ENCODE peak calls at places on chromosomes 1 and 21, in five cellular contexts. R is EL; U is stimulated activated naive CD8-positive, alpha-beta T cell treated with anti-CD3 and anti-CD28 coated beads, Interleukin-15, Interleukin-2, amounts not matched to agents 100 U/mL and 50 U/mL, for 24 hours; N is type B pancreatic cell; P is dermis microvascular lymphatic vessel endothelial cell. X is an unnamed sample.

GRCh38 chr1:34162852-34163766 is 1.9 kb downstream of the CSMD2 start:
- DNase-seq in U (peak; percentile 30), R (peak; percentile 76), N (peak; percentile 75), P (peak; percentile 22), X (peak; percentile 89)

GRCh38 chr1:37892151-37893047 is 33.0 kb upstream of the MTF1 start:
- DNase-seq in U (no peak), R (peak; percentile 34), P (no peak), N (no peak), X (peak; percentile 10)

GRCh38 chr1:227776277-227776676 is 39.2 kb upstream of the PRSS38 start:
- DNase-seq in P (no peak), R (peak; percentile 74), U (no peak), N (no peak), X (no peak)

GRCh38 chr1:177307771-177308170 is 137.0 kb downstream of the BRINP2 start:
- DNase-seq in R (no peak), N (no peak), U (no peak), P (no peak), X (no peak)

GRCh38 chr1:87131809-87132663 is 196.6 kb upstream of the LMO4 start:
- DNase-seq in U (peak; percentile 86), P (peak; percentile 41), R (peak; percentile 77), N (peak; percentile 87), X (no peak)

GRCh38 chr1:54173681-54174080 is 20.9 kb upstream of the CDCP2 start:
- DNase-seq in R (no peak), N (no peak), U (no peak), P (no peak), X (no peak)

GRCh38 chr1:112146201-112146715 is 156.8 kb upstream of the KCND3 start:
- DNase-seq in N (no peak), P (no peak), R (no peak), U (no peak), X (no peak)

GRCh38 chr1:47023268-47024137 is at the start of gene CYP4X1:
- DNase-seq in P (peak; percentile 80), U (no peak), R (no peak), N (peak; percentile 66), X (no peak)

GRCh38 chr1:57724535-57724934 is 300.7 kb upstream of the DAB1 start:
- DNase-seq in N (no peak), R (no peak), U (no peak), P (no peak), X (no peak)

GRCh38 chr1:228058981-228059535 is 23.4 kb upstream of the ARF1 start:
- DNase-seq in U (no peak), N (no peak), R (no peak), P (no peak), X (no peak)

GRCh38 chr1:224733021-224733911 is 117.1 kb downstream of the CNIH3 start:
- DNase-seq in U (no peak), R (peak; percentile 23), N (no peak), P (no peak), X (no peak)

GRCh38 chr1:109241344-109241743 is 8.0 kb upstream of the CELSR2 start:
- DNase-seq in P (no peak), N (no peak), U (no peak), R (no peak), X (no peak)

GRCh38 chr1:156860113-156860638 is 489 bp upstream of the NTRK1 start:
- DNase-seq in P (no peak), U (peak; percentile 76), R (peak; percentile 53), N (no peak), X (no peak)

GRCh38 chr1:45924736-45925135 is 121.3 kb downstream of the MAST2 start:
- DNase-seq in P (no peak), N (no peak), R (peak; percentile 39), U (no peak), X (no peak)

GRCh38 chr1:178361847-178362246 is 134.9 kb downstream of the CLEC20A start:
- DNase-seq in U (no peak), P (no peak), R (no peak), N (no peak), X (no peak)

GRCh38 chr1:156654700-156655099 is 12.8 kb downstream of the BCAN start:
- DNase-seq in R (peak; percentile 54), N (no peak), U (no peak), P (no peak), X (no peak)

GRCh38 chr1:116126281-116126680 is 15.1 kb downstream of the MAB21L3 start:
- DNase-seq in R (no peak), U (peak; percentile 30), P (no peak), N (no peak), X (no peak)

GRCh38 chr1:58290685-58291372 is 255.7 kb downstream of the OMA1 start:
- DNase-seq in U (peak; percentile 4), R (peak; percentile 10), N (no peak), P (peak; percentile 11), X (no peak)

GRCh38 chr1:221829327-221830011 is 87.6 kb upstream of the DUSP10 start:
- DNase-seq in U (peak; percentile 54), P (peak; percentile 87), N (no peak), R (peak; percentile 93), X (peak; percentile 70)

GRCh38 chr1:157961805-157962762 is 31.4 kb upstream of the KIRREL1 start:
- DNase-seq in U (no peak), P (no peak), R (peak; percentile 84), N (no peak), X (peak; percentile 15)

GRCh38 chr1:6280761-6281451 is 20.0 kb upstream of the GPR153 start:
- DNase-seq in P (no peak), R (no peak), N (no peak), U (no peak), X (no peak)

GRCh38 chr1:236332092-236332758 is 50.5 kb upstream of the ERO1B start:
- DNase-seq in R (no peak), U (no peak), P (no peak), N (no peak), X (no peak)

GRCh38 chr1:226406401-226406881 is 1.5 kb downstream of the PARP1 start:
- DNase-seq in U (no peak), P (no peak), R (peak; percentile 51), N (no peak), X (no peak)

GRCh38 chr1:76185207-76185606 is 110.7 kb downstream of the ST6GALNAC3 start:
- DNase-seq in R (no peak), N (no peak), U (no peak), P (no peak), X (no peak)

GRCh38 chr21:29343517-29343916 is 44.8 kb downstream of the BACH1 start:
- DNase-seq in R (peak; percentile 90), U (no peak), P (peak; percentile 55), N (no peak), X (peak; percentile 77)